ENCODE peak calls at places on chromosomes 6 and 20, in eight cellular contexts. V is skeletal muscle cell; P is HuH-7; X is stimulated activated naive CD8-positive, alpha-beta T cell treated with anti-CD3 and anti-CD28 coated beads, Interleukin-15, amount 100 ng/mL, for 72 hours; W is iris pigment epithelial cell; J is GM10248; Q is COR-L47; H is cardiac fibroblast. T is an unnamed sample.

GRCh38 chr6:103122766-103123601 is 1729.5 kb downstream of the GRIK2 start:
- DNase-seq in V (peak; percentile 0), P (peak; percentile 55), X (no peak), W (peak; percentile 38), J (peak; percentile 26), Q (peak; percentile 74), H (peak; percentile 25), T (peak; percentile 18)

GRCh38 chr6:36608788-36609563 is 14.8 kb downstream of the SRSF3 start:
- DNase-seq in V (no peak), P (no peak), X (no peak), W (no peak), J (no peak), Q (no peak), H (no peak), T (no peak)

GRCh38 chr20:57748601-57749130 is 38.9 kb upstream of the PMEPA1 start:
- DNase-seq in V (peak; percentile 32), P (no peak), X (peak; percentile 39), W (peak; percentile 51), J (peak; percentile 66), Q (peak; percentile 93), H (peak; percentile 66), T (peak; percentile 44)

GRCh38 chr6:123360359-123360758 is 276.4 kb downstream of the TRDN start:
- DNase-seq in V (no peak), P (no peak), X (no peak), W (no peak), J (peak; percentile 2), Q (no peak), H (no peak), T (no peak)

GRCh38 chr6:51098801-51099200 is 280.1 kb downstream of the TFAP2B start:
- DNase-seq in V (no peak), P (no peak), X (no peak), W (peak; percentile 79), J (no peak), Q (no peak), H (no peak), T (peak; percentile 7)

GRCh38 chr6:136600818-136601217 is 50.6 kb upstream of the MAP7 start:
- DNase-seq in V (no peak), P (no peak), X (no peak), W (no peak), J (no peak), Q (no peak), H (no peak), T (no peak)

GRCh38 chr6:88287696-88288095 is 121.5 kb upstream of the CNR1 start:
- DNase-seq in V (peak; percentile 27), P (no peak), X (no peak), W (no peak), J (no peak), Q (no peak), H (peak; percentile 79), T (peak; percentile 75)

GRCh38 chr6:163338671-163339405 is 75.7 kb upstream of the QKI start:
- DNase-seq in V (peak; percentile 76), P (no peak), X (no peak), W (peak; percentile 78), J (no peak), Q (no peak), H (peak; percentile 75), T (no peak)

GRCh38 chr20:57724610-57725405 is 15.0 kb upstream of the PMEPA1 start:
- DNase-seq in V (no peak), P (no peak), X (no peak), W (no peak), J (no peak), Q (no peak), H (no peak), T (no peak)

GRCh38 chr6:70901324-70901723 is 55.5 kb downstream of the B3GAT2 start:
- DNase-seq in V (no peak), P (no peak), X (no peak), W (peak; percentile 3), J (no peak), Q (no peak), H (peak; percentile 7), T (peak; percentile 5)

GRCh38 chr20:32336918-32337347 is 21.2 kb upstream of the ASXL1 start:
- DNase-seq in V (no peak), P (peak; percentile 61), X (no peak), W (peak; percentile 54), J (no peak), Q (no peak), H (peak; percentile 67), T (peak; percentile 60)

GRCh38 chr6:41561386-41561785 is 15.2 kb downstream of the FOXP4 start:
- DNase-seq in V (no peak), P (no peak), X (no peak), W (no peak), J (no peak), Q (no peak), H (no peak), T (no peak)

GRCh38 chr20:38304845-38305447 is 990 bp downstream of the BPI start:
- DNase-seq in V (no peak), P (peak; percentile 58), X (peak; percentile 18), W (peak; percentile 47), J (peak; percentile 47), Q (no peak), H (peak; percentile 47), T (peak; percentile 44)

GRCh38 chr6:117233146-117233545 is 32.2 kb upstream of the VGLL2 start:
- DNase-seq in V (peak; percentile 48), P (peak; percentile 10), X (no peak), W (peak; percentile 5), J (no peak), Q (no peak), H (peak; percentile 4), T (peak; percentile 57)

GRCh38 chr20:53582574-53583351 is 10.9 kb downstream of the ZNF217 start:
- DNase-seq in V (peak; percentile 89), P (peak; percentile 47), X (no peak), W (peak; percentile 97), J (no peak), Q (no peak), H (peak; percentile 99), T (peak; percentile 98)

GRCh38 chr20:37723668-37724067 is 29.8 kb downstream of the CTNNBL1 start:
- DNase-seq in V (no peak), P (peak; percentile 23), X (no peak), W (no peak), J (no peak), Q (no peak), H (no peak), T (no peak)

GRCh38 chr6:68741501-68742343 is 106.6 kb downstream of the ADGRB3 start:
- DNase-seq in V (no peak), P (no peak), X (no peak), W (no peak), J (no peak), Q (no peak), H (no peak), T (no peak)

GRCh38 chr6:143961868-143962643 is 46.0 kb downstream of the PLAGL1 start:
- DNase-seq in V (no peak), P (no peak), X (no peak), W (no peak), J (no peak), Q (no peak), H (no peak), T (no peak)

GRCh38 chr20:12961725-12962124 is 47.0 kb upstream of the SPTLC3 start:
- DNase-seq in V (no peak), P (no peak), X (no peak), W (no peak), J (no peak), Q (no peak), H (peak; percentile 11), T (no peak)

GRCh38 chr6:43078651-43079050 is 2.5 kb downstream of the PTK7 start:
- DNase-seq in V (peak; percentile 51), P (no peak), X (no peak), W (peak; percentile 55), J (no peak), Q (no peak), H (no peak), T (peak; percentile 25)

GRCh38 chr6:4351857-4352669 is 216.7 kb upstream of the ECI2 start:
- DNase-seq in V (peak; percentile 91), P (no peak), X (no peak), W (peak; percentile 94), J (no peak), Q (no peak), H (peak; percentile 96), T (peak; percentile 94)

GRCh38 chr6:136544326-136544725 is 5.9 kb downstream of the MAP7 start:
- DNase-seq in V (no peak), P (no peak), X (no peak), W (no peak), J (no peak), Q (no peak), H (no peak), T (no peak)

GRCh38 chr6:41675176-41675767 is 37.0 kb downstream of the MDFI start:
- DNase-seq in V (no peak), P (no peak), X (no peak), W (no peak), J (no peak), Q (peak; percentile 24), H (no peak), T (no peak)

GRCh38 chr6:153790048-153790447 is 249.0 kb upstream of the OPRM1 start:
- DNase-seq in V (peak; percentile 83), P (peak; percentile 34), X (no peak), W (peak; percentile 97), J (no peak), Q (no peak), H (peak; percentile 96), T (peak; percentile 98)

GRCh38 chr6:116287668-116288282 is 8.0 kb upstream of the TSPYL1 start:
- DNase-seq in V (peak; percentile 13), P (no peak), X (no peak), W (peak; percentile 66), J (no peak), Q (no peak), H (peak; percentile 81), T (peak; percentile 73)

GRCh38 chr6:31578461-31579118 is 3.2 kb downstream of the TNF start:
- DNase-seq in V (no peak), P (no peak), X (no peak), W (no peak), J (no peak), Q (no peak), H (no peak), T (no peak)

GRCh38 chr6:21836292-21836691 is 242.7 kb downstream of the SOX4 start:
- DNase-seq in V (no peak), P (no peak), X (no peak), W (no peak), J (no peak), Q (no peak), H (no peak), T (no peak)

GRCh38 chr6:133447924-133448323 is 206.8 kb downstream of the EYA4 start:
- DNase-seq in V (peak; percentile 49), P (peak; percentile 13), X (no peak), W (peak; percentile 53), J (no peak), Q (no peak), H (peak; percentile 83), T (peak; percentile 49)